ENCODE peak calls at places on chromosomes 11 and 22, in ten cellular contexts. One of them, this sample, is unnamed.

GRCh38 chr11:15163136-15163535 is 48.4 kb downstream of the INSC start:
- DNase-seq in left lung: no peak
- DNase-seq in BJ: no peak
- DNase-seq in Caco-2: no peak
- DNase-seq in CD4-positive, CD25-positive, alpha-beta regulatory T cell: no peak
- DNase-seq in HCT116: no peak
- DNase-seq in mammary epithelial cell: no peak
- DNase-seq in A549: no peak
- DNase-seq in fibroblast of mammary gland: no peak
- DNase-seq in SJSA1: no peak
- DNase-seq in this sample: no peak

GRCh38 chr22:20979243-20979809 is 2.8 kb upstream of the LZTR1 start:
- DNase-seq in A549: no peak
- DNase-seq in left lung: peak
- DNase-seq in fibroblast of mammary gland: peak
- DNase-seq in CD4-positive, CD25-positive, alpha-beta regulatory T cell: peak
- DNase-seq in BJ: no peak
- DNase-seq in SJSA1: no peak
- DNase-seq in HCT116: no peak
- DNase-seq in mammary epithelial cell: peak
- DNase-seq in Caco-2: no peak
- DNase-seq in this sample: no peak

GRCh38 chr22:22880645-22881044 is 7.0 kb upstream of the IGLL5 start:
- DNase-seq in left lung: no peak
- DNase-seq in HCT116: no peak
- DNase-seq in mammary epithelial cell: no peak
- DNase-seq in BJ: no peak
- DNase-seq in CD4-positive, CD25-positive, alpha-beta regulatory T cell: no peak
- DNase-seq in SJSA1: peak
- DNase-seq in A549: no peak
- DNase-seq in Caco-2: no peak
- DNase-seq in fibroblast of mammary gland: no peak
- DNase-seq in this sample: no peak

GRCh38 chr11:67033661-67034166 is 10.8 kb downstream of the SYT12 start:
- DNase-seq in A549: no peak
- DNase-seq in SJSA1: peak
- DNase-seq in CD4-positive, CD25-positive, alpha-beta regulatory T cell: no peak
- DNase-seq in fibroblast of mammary gland: peak
- DNase-seq in HCT116: no peak
- DNase-seq in Caco-2: no peak
- DNase-seq in BJ: peak
- DNase-seq in left lung: no peak
- DNase-seq in mammary epithelial cell: peak
- DNase-seq in this sample: no peak

GRCh38 chr11:59756845-59757244 is 1.7 kb downstream of the STX3 start:
- DNase-seq in Caco-2: peak
- DNase-seq in mammary epithelial cell: peak
- DNase-seq in left lung: peak
- DNase-seq in fibroblast of mammary gland: peak
- DNase-seq in CD4-positive, CD25-positive, alpha-beta regulatory T cell: no peak
- DNase-seq in HCT116: peak
- DNase-seq in A549: peak
- DNase-seq in BJ: no peak
- DNase-seq in SJSA1: no peak
- DNase-seq in this sample: no peak

GRCh38 chr22:37931893-37932389 is 21.5 kb downstream of the C22orf23 start:
- DNase-seq in A549: no peak
- DNase-seq in CD4-positive, CD25-positive, alpha-beta regulatory T cell: no peak
- DNase-seq in HCT116: no peak
- DNase-seq in Caco-2: no peak
- DNase-seq in fibroblast of mammary gland: no peak
- DNase-seq in mammary epithelial cell: no peak
- DNase-seq in SJSA1: no peak
- DNase-seq in left lung: peak
- DNase-seq in BJ: no peak
- DNase-seq in this sample: no peak

GRCh38 chr11:34223021-34223813 is 117.8 kb downstream of the NAT10 start:
- DNase-seq in mammary epithelial cell: no peak
- DNase-seq in HCT116: no peak
- DNase-seq in Caco-2: no peak
- DNase-seq in A549: no peak
- DNase-seq in left lung: peak
- DNase-seq in fibroblast of mammary gland: peak
- DNase-seq in SJSA1: peak
- DNase-seq in CD4-positive, CD25-positive, alpha-beta regulatory T cell: no peak
- DNase-seq in BJ: peak
- DNase-seq in this sample: no peak

GRCh38 chr11:128904872-128905344 is 13.8 kb downstream of the KCNJ5 start:
- DNase-seq in HCT116: no peak
- DNase-seq in BJ: no peak
- DNase-seq in A549: peak
- DNase-seq in left lung: no peak
- DNase-seq in CD4-positive, CD25-positive, alpha-beta regulatory T cell: no peak
- DNase-seq in mammary epithelial cell: peak
- DNase-seq in Caco-2: no peak
- DNase-seq in SJSA1: peak
- DNase-seq in fibroblast of mammary gland: no peak
- DNase-seq in this sample: no peak

GRCh38 chr22:19513823-19514222 is 10.4 kb downstream of the CLDN5 start:
- DNase-seq in mammary epithelial cell: no peak
- DNase-seq in Caco-2: no peak
- DNase-seq in A549: no peak
- DNase-seq in CD4-positive, CD25-positive, alpha-beta regulatory T cell: no peak
- DNase-seq in fibroblast of mammary gland: no peak
- DNase-seq in BJ: no peak
- DNase-seq in SJSA1: no peak
- DNase-seq in HCT116: no peak
- DNase-seq in left lung: no peak
- DNase-seq in this sample: no peak

GRCh38 chr11:83159901-83160865 is 3.3 kb downstream of the PCF11 start:
- DNase-seq in fibroblast of mammary gland: peak
- DNase-seq in mammary epithelial cell: peak
- DNase-seq in SJSA1: no peak
- DNase-seq in HCT116: no peak
- DNase-seq in left lung: no peak
- DNase-seq in BJ: no peak
- DNase-seq in CD4-positive, CD25-positive, alpha-beta regulatory T cell: peak
- DNase-seq in Caco-2: no peak
- DNase-seq in A549: peak
- DNase-seq in this sample: no peak

GRCh38 chr11:118434553-118435232 is 1.6 kb upstream of the KMT2A start:
- DNase-seq in Caco-2: peak
- DNase-seq in A549: no peak
- DNase-seq in mammary epithelial cell: peak
- DNase-seq in left lung: peak
- DNase-seq in HCT116: no peak
- DNase-seq in BJ: no peak
- DNase-seq in fibroblast of mammary gland: peak
- DNase-seq in CD4-positive, CD25-positive, alpha-beta regulatory T cell: no peak
- DNase-seq in SJSA1: peak
- DNase-seq in this sample: no peak

GRCh38 chr11:102229510-102230119 is 87.7 kb upstream of the BIRC3 start:
- DNase-seq in Caco-2: peak
- DNase-seq in left lung: no peak
- DNase-seq in mammary epithelial cell: no peak
- DNase-seq in HCT116: no peak
- DNase-seq in BJ: no peak
- DNase-seq in A549: no peak
- DNase-seq in CD4-positive, CD25-positive, alpha-beta regulatory T cell: no peak
- DNase-seq in fibroblast of mammary gland: no peak
- DNase-seq in SJSA1: no peak
- DNase-seq in this sample: no peak

GRCh38 chr22:50114221-50114981 is 24.6 kb downstream of the MOV10L1 start:
- DNase-seq in HCT116: no peak
- DNase-seq in Caco-2: no peak
- DNase-seq in BJ: peak
- DNase-seq in CD4-positive, CD25-positive, alpha-beta regulatory T cell: no peak
- DNase-seq in A549: no peak
- DNase-seq in SJSA1: peak
- DNase-seq in mammary epithelial cell: no peak
- DNase-seq in fibroblast of mammary gland: peak
- DNase-seq in left lung: peak
- DNase-seq in this sample: no peak

GRCh38 chr22:19122752-19123492 is 710 bp upstream of the DGCR2 start:
- DNase-seq in left lung: no peak
- DNase-seq in mammary epithelial cell: peak
- DNase-seq in HCT116: no peak
- DNase-seq in fibroblast of mammary gland: no peak
- DNase-seq in SJSA1: no peak
- DNase-seq in A549: no peak
- DNase-seq in Caco-2: no peak
- DNase-seq in CD4-positive, CD25-positive, alpha-beta regulatory T cell: no peak
- DNase-seq in BJ: no peak
- DNase-seq in this sample: no peak

GRCh38 chr22:49310354-49310753 is 517.3 kb downstream of the BRD1 start:
- DNase-seq in BJ: no peak
- DNase-seq in HCT116: no peak
- DNase-seq in CD4-positive, CD25-positive, alpha-beta regulatory T cell: no peak
- DNase-seq in mammary epithelial cell: no peak
- DNase-seq in Caco-2: no peak
- DNase-seq in fibroblast of mammary gland: no peak
- DNase-seq in A549: no peak
- DNase-seq in SJSA1: peak
- DNase-seq in left lung: peak
- DNase-seq in this sample: no peak

GRCh38 chr11:103183981-103184592 is 74.9 kb downstream of the DYNC2H1 start:
- DNase-seq in left lung: no peak
- DNase-seq in A549: no peak
- DNase-seq in fibroblast of mammary gland: no peak
- DNase-seq in HCT116: no peak
- DNase-seq in SJSA1: no peak
- DNase-seq in mammary epithelial cell: no peak
- DNase-seq in BJ: no peak
- DNase-seq in CD4-positive, CD25-positive, alpha-beta regulatory T cell: peak
- DNase-seq in Caco-2: no peak
- DNase-seq in this sample: no peak

GRCh38 chr11:72864692-72865655 is 50.8 kb downstream of the ATG16L2 start:
- DNase-seq in CD4-positive, CD25-positive, alpha-beta regulatory T cell: no peak
- DNase-seq in mammary epithelial cell: no peak
- DNase-seq in BJ: peak
- DNase-seq in HCT116: no peak
- DNase-seq in left lung: no peak
- DNase-seq in fibroblast of mammary gland: peak
- DNase-seq in Caco-2: no peak
- DNase-seq in SJSA1: no peak
- DNase-seq in A549: no peak
- DNase-seq in this sample: no peak

GRCh38 chr11:70669871-70670683 is 271.7 kb downstream of the CTTN start:
- DNase-seq in CD4-positive, CD25-positive, alpha-beta regulatory T cell: no peak
- DNase-seq in A549: no peak
- DNase-seq in BJ: no peak
- DNase-seq in left lung: no peak
- DNase-seq in SJSA1: no peak
- DNase-seq in mammary epithelial cell: no peak
- DNase-seq in Caco-2: no peak
- DNase-seq in fibroblast of mammary gland: no peak
- DNase-seq in HCT116: no peak
- DNase-seq in this sample: no peak
- H3K4me3 ChIP-seq in CD4-positive, CD25-positive, alpha-beta regulatory T cell: no peak
- H3K4me3 ChIP-seq in A549: no peak
- H3K4me3 ChIP-seq in BJ: no peak
- H3K4me3 ChIP-seq in left lung: no peak
- H3K4me3 ChIP-seq in SJSA1: no peak
- H3K4me3 ChIP-seq in mammary epithelial cell: no peak
- H3K4me3 ChIP-seq in Caco-2: no peak
- H3K4me3 ChIP-seq in fibroblast of mammary gland: no peak
- H3K4me3 ChIP-seq in HCT116: no peak
- H3K4me3 ChIP-seq in this sample: no peak

GRCh38 chr22:41863472-41863871 is 30.6 kb downstream of the SREBF2 start:
- DNase-seq in mammary epithelial cell: no peak
- DNase-seq in BJ: no peak
- DNase-seq in HCT116: no peak
- DNase-seq in left lung: no peak
- DNase-seq in Caco-2: no peak
- DNase-seq in SJSA1: no peak
- DNase-seq in fibroblast of mammary gland: peak
- DNase-seq in A549: no peak
- DNase-seq in CD4-positive, CD25-positive, alpha-beta regulatory T cell: no peak
- DNase-seq in this sample: no peak
- H3K4me3 ChIP-seq in mammary epithelial cell: no peak
- H3K4me3 ChIP-seq in BJ: no peak
- H3K4me3 ChIP-seq in HCT116: no peak
- H3K4me3 ChIP-seq in left lung: no peak
- H3K4me3 ChIP-seq in Caco-2: no peak
- H3K4me3 ChIP-seq in SJSA1: no peak
- H3K4me3 ChIP-seq in fibroblast of mammary gland: no peak
- H3K4me3 ChIP-seq in A549: no peak
- H3K4me3 ChIP-seq in CD4-positive, CD25-positive, alpha-beta regulatory T cell: no peak
- H3K4me3 ChIP-seq in this sample: no peak

GRCh38 chr11:74182635-74183034 is 11.5 kb downstream of the PPME1 start:
- DNase-seq in BJ: no peak
- DNase-seq in left lung: no peak
- DNase-seq in SJSA1: no peak
- DNase-seq in CD4-positive, CD25-positive, alpha-beta regulatory T cell: no peak
- DNase-seq in Caco-2: no peak
- DNase-seq in mammary epithelial cell: peak
- DNase-seq in A549: no peak
- DNase-seq in fibroblast of mammary gland: peak
- DNase-seq in HCT116: no peak
- DNase-seq in this sample: no peak
- H3K4me3 ChIP-seq in BJ: no peak
- H3K4me3 ChIP-seq in left lung: no peak
- H3K4me3 ChIP-seq in SJSA1: no peak
- H3K4me3 ChIP-seq in CD4-positive, CD25-positive, alpha-beta regulatory T cell: no peak
- H3K4me3 ChIP-seq in Caco-2: no peak
- H3K4me3 ChIP-seq in mammary epithelial cell: no peak
- H3K4me3 ChIP-seq in A549: no peak
- H3K4me3 ChIP-seq in fibroblast of mammary gland: no peak
- H3K4me3 ChIP-seq in HCT116: no peak
- H3K4me3 ChIP-seq in this sample: no peak

GRCh38 chr11:44872556-44872955 is 78.1 kb downstream of the TP53I11 start:
- DNase-seq in HCT116: no peak
- DNase-seq in fibroblast of mammary gland: no peak
- DNase-seq in left lung: no peak
- DNase-seq in CD4-positive, CD25-positive, alpha-beta regulatory T cell: no peak
- DNase-seq in SJSA1: no peak
- DNase-seq in mammary epithelial cell: no peak
- DNase-seq in BJ: no peak
- DNase-seq in Caco-2: no peak
- DNase-seq in A549: no peak
- DNase-seq in this sample: no peak

GRCh38 chr11:44868021-44868420 is 82.7 kb downstream of the TP53I11 start:
- DNase-seq in HCT116: no peak
- DNase-seq in left lung: no peak
- DNase-seq in SJSA1: no peak
- DNase-seq in mammary epithelial cell: no peak
- DNase-seq in Caco-2: no peak
- DNase-seq in A549: no peak
- DNase-seq in BJ: no peak
- DNase-seq in fibroblast of mammary gland: no peak
- DNase-seq in CD4-positive, CD25-positive, alpha-beta regulatory T cell: no peak
- DNase-seq in this sample: no peak

GRCh38 chr11:44868455-44869421 is 81.9 kb downstream of the TP53I11 start:
- DNase-seq in BJ: no peak
- DNase-seq in CD4-positive, CD25-positive, alpha-beta regulatory T cell: no peak
- DNase-seq in HCT116: no peak
- DNase-seq in mammary epithelial cell: no peak
- DNase-seq in A549: no peak
- DNase-seq in Caco-2: no peak
- DNase-seq in SJSA1: no peak
- DNase-seq in left lung: no peak
- DNase-seq in fibroblast of mammary gland: no peak
- DNase-seq in this sample: no peak

GRCh38 chr11:44870142-44870541 is 80.5 kb downstream of the TP53I11 start:
- DNase-seq in Caco-2: no peak
- DNase-seq in SJSA1: no peak
- DNase-seq in HCT116: no peak
- DNase-seq in CD4-positive, CD25-positive, alpha-beta regulatory T cell: no peak
- DNase-seq in A549: no peak
- DNase-seq in left lung: no peak
- DNase-seq in fibroblast of mammary gland: no peak
- DNase-seq in BJ: no peak
- DNase-seq in mammary epithelial cell: no peak
- DNase-seq in this sample: no peak

GRCh38 chr11:44870615-44871176 is 80.0 kb downstream of the TP53I11 start:
- DNase-seq in Caco-2: no peak
- DNase-seq in A549: no peak
- DNase-seq in CD4-positive, CD25-positive, alpha-beta regulatory T cell: no peak
- DNase-seq in left lung: no peak
- DNase-seq in HCT116: no peak
- DNase-seq in SJSA1: no peak
- DNase-seq in fibroblast of mammary gland: no peak
- DNase-seq in mammary epithelial cell: no peak
- DNase-seq in BJ: no peak
- DNase-seq in this sample: no peak
- H3K4me3 ChIP-seq in Caco-2: no peak
- H3K4me3 ChIP-seq in A549: no peak
- H3K4me3 ChIP-seq in CD4-positive, CD25-positive, alpha-beta regulatory T cell: no peak
- H3K4me3 ChIP-seq in left lung: no peak
- H3K4me3 ChIP-seq in HCT116: no peak
- H3K4me3 ChIP-seq in SJSA1: no peak
- H3K4me3 ChIP-seq in fibroblast of mammary gland: no peak
- H3K4me3 ChIP-seq in mammary epithelial cell: no peak
- H3K4me3 ChIP-seq in BJ: no peak
- H3K4me3 ChIP-seq in this sample: no peak

This sample was measured in iPS DF 6.9.